ENCODE peak calls at places on chromosome 1, in nine cellular contexts. E is AML-193; D is non-pigmented ciliary epithelial cell; R is Calu3; Z is stimulated activated CD8-positive, alpha-beta memory T cell treated with anti-CD3 and anti-CD28 coated beads, Interleukin-2, amount 100 ng/mL, for 1 hour; W is astrocyte of the cerebellum; M is mesenchymal stem cell; O is activated CD8-positive, alpha-beta memory T cell treated with anti-CD3 and anti-CD28 coated beads, Interleukin-2, amount 50 U/mL, for 4 hours; G is activated CD4-positive, alpha-beta T cell treated with anti-CD3 and anti-CD28 coated beads for 36 hours. S is an unnamed sample.

GRCh38 chr1:33925586-33925985 is 61.7 kb downstream of the HMGB4 start:
- DNase-seq in O (no peak), D (no peak), E (no peak), G (no peak), Z (no peak), W (no peak), M (no peak), R (no peak), S (no peak)

GRCh38 chr1:94324168-94324544 is 86.8 kb upstream of the ARHGAP29 start:
- DNase-seq in D (no peak), W (no peak), Z (no peak), R (no peak), E (no peak), O (no peak), M (peak; percentile 29), G (no peak), S (no peak)

GRCh38 chr1:172885976-172886375 is 164.8 kb downstream of the TNFSF18 start:
- DNase-seq in E (no peak), D (no peak), O (no peak), M (no peak), W (no peak), R (no peak), G (no peak), Z (no peak), S (no peak)

GRCh38 chr1:106798991-106799390 is 257.5 kb upstream of the PRMT6 start:
- DNase-seq in E (no peak), Z (no peak), M (no peak), O (no peak), G (no peak), R (peak; percentile 1), W (no peak), D (peak; percentile 4), S (no peak)

GRCh38 chr1:200290010-200290685 is 119.7 kb downstream of the ZNF281 start:
- DNase-seq in G (no peak), M (peak; percentile 19), Z (no peak), W (no peak), D (no peak), R (peak; percentile 14), O (no peak), E (no peak), S (no peak)

GRCh38 chr1:3315991-3316943 is 138.2 kb upstream of the ARHGEF16 start:
- DNase-seq in R (no peak), O (no peak), Z (no peak), M (no peak), W (no peak), G (peak; percentile 46), D (no peak), E (no peak), S (no peak)

GRCh38 chr1:159889821-159890252 is 10.1 kb downstream of the CFAP45 start:
- DNase-seq in G (no peak), D (peak; percentile 72), W (peak; percentile 87), M (peak; percentile 94), R (peak; percentile 30), Z (no peak), O (no peak), E (peak; percentile 83), S (peak; percentile 48)

GRCh38 chr1:41380979-41381690 is 19.9 kb downstream of the FOXO6 start:
- DNase-seq in M (no peak), O (no peak), Z (no peak), D (no peak), G (peak; percentile 37), W (no peak), R (peak; percentile 70), E (no peak), S (no peak)

S was measured in SIG-M5.